ENCODE peak calls at places on chromosomes 7 and 10, in ten cellular contexts. E is CD8-positive, alpha-beta memory T cell; J is lower leg skin; A is fibroblast of the aortic adventitia; V is T-helper 1 cell; I is brain microvascular endothelial cell; H is iPS-NIHi11; P is T-helper 9 cell; L is NCI-H1092; M is neural crest cell. K is an unnamed sample.

GRCh38 chr7:87339373-87339897 is 6.0 kb upstream of the CROT start:
- DNase-seq in E (no peak), J (no peak), A (no peak), V (no peak), I (no peak), H (no peak), P (no peak), L (no peak), M (no peak), K (peak)

GRCh38 chr10:75238182-75239180 is 2.7 kb upstream of the COMTD1 start:
- DNase-seq in E (no peak), J (no peak), A (no peak), V (no peak), I (no peak), H (peak), P (no peak), L (no peak), M (no peak), K (no peak)

GRCh38 chr7:80624763-80625162 is 13.7 kb upstream of the CD36 start:
- DNase-seq in E (no peak), J (no peak), A (no peak), V (no peak), I (no peak), H (no peak), P (no peak), L (no peak), M (no peak), K (no peak)

GRCh38 chr10:63421591-63421990 is 44.2 kb downstream of the JMJD1C start:
- DNase-seq in E (peak), J (no peak), A (no peak), V (no peak), I (no peak), H (no peak), P (no peak), L (no peak), M (no peak), K (peak)

GRCh38 chr10:125141860-125142484 is 18.4 kb downstream of the CTBP2 start:
- DNase-seq in E (no peak), J (no peak), A (no peak), V (no peak), I (no peak), H (no peak), P (no peak), L (no peak), M (no peak), K (no peak)

GRCh38 chr7:99407849-99408346 is 499 bp downstream of the PDAP1 start:
- DNase-seq in E (no peak), J (peak), A (peak), V (peak), I (peak), H (no peak), P (peak), L (no peak), M (no peak), K (no peak)

GRCh38 chr7:55065079-55065478 is 46.3 kb downstream of the EGFR start:
- DNase-seq in E (no peak), J (peak), A (peak), V (no peak), I (peak), H (no peak), P (no peak), L (no peak), M (no peak), K (peak)

GRCh38 chr10:3995302-3996210 is 210.5 kb upstream of the KLF6 start:
- DNase-seq in E (no peak), J (no peak), A (peak), V (no peak), I (peak), H (no peak), P (no peak), L (no peak), M (no peak), K (no peak)

GRCh38 chr7:100686822-100687211 is 7.2 kb downstream of the GIGYF1 start:
- DNase-seq in E (no peak), J (no peak), A (no peak), V (no peak), I (no peak), H (no peak), P (no peak), L (no peak), M (no peak), K (no peak)

GRCh38 chr10:43809211-43809930 is 160.7 kb upstream of the ZNF32 start:
- DNase-seq in E (no peak), J (no peak), A (peak), V (no peak), I (peak), H (no peak), P (no peak), L (no peak), M (no peak), K (no peak)

GRCh38 chr7:147879116-147879750 is 711.3 kb upstream of the C7orf33 start:
- DNase-seq in E (no peak), J (no peak), A (no peak), V (no peak), I (no peak), H (no peak), P (no peak), L (no peak), M (no peak), K (peak)

GRCh38 chr7:124033093-124033806 is 383 bp upstream of the TMEM229A start:
- DNase-seq in E (no peak), J (no peak), A (peak), V (no peak), I (no peak), H (peak), P (no peak), L (no peak), M (peak), K (no peak)

GRCh38 chr10:3532644-3533043 is 252.4 kb downstream of the KLF6 start:
- DNase-seq in E (no peak), J (no peak), A (no peak), V (no peak), I (no peak), H (no peak), P (no peak), L (no peak), M (no peak), K (peak)

GRCh38 chr10:35336921-35337741 is 822 bp downstream of the CCNY start:
- DNase-seq in E (peak), J (no peak), A (no peak), V (peak), I (no peak), H (peak), P (peak), L (no peak), M (peak), K (no peak)

GRCh38 chr7:139798221-139798620 is 20.4 kb upstream of the HIPK2 start:
- DNase-seq in E (no peak), J (no peak), A (no peak), V (no peak), I (no peak), H (no peak), P (no peak), L (no peak), M (no peak), K (no peak)

GRCh38 chr10:32317795-32318194 is 29.2 kb downstream of the EPC1 start:
- DNase-seq in E (peak), J (no peak), A (no peak), V (no peak), I (no peak), H (no peak), P (no peak), L (no peak), M (no peak), K (no peak)

GRCh38 chr10:132098539-132099421 is 33.0 kb downstream of the JAKMIP3 start:
- DNase-seq in E (no peak), J (no peak), A (no peak), V (no peak), I (no peak), H (no peak), P (no peak), L (no peak), M (no peak), K (no peak)

GRCh38 chr10:124578231-124579002 is 116.8 kb downstream of the LHPP start:
- DNase-seq in E (no peak), J (no peak), A (no peak), V (no peak), I (no peak), H (no peak), P (no peak), L (no peak), M (no peak), K (no peak)

GRCh38 chr10:22321831-22322662 is 1.1 kb downstream of the BMI1 start:
- DNase-seq in E (no peak), J (peak), A (no peak), V (peak), I (no peak), H (peak), P (no peak), L (no peak), M (no peak), K (no peak)

GRCh38 chr10:48509061-48509772 is 95.7 kb downstream of the ARHGAP22 start:
- DNase-seq in E (no peak), J (no peak), A (no peak), V (no peak), I (no peak), H (no peak), P (no peak), L (no peak), M (no peak), K (no peak)

GRCh38 chr10:108180883-108181282 is 1016.4 kb upstream of the SORCS1 start:
- DNase-seq in E (no peak), J (no peak), A (no peak), V (no peak), I (no peak), H (no peak), P (no peak), L (no peak), M (no peak), K (no peak)

GRCh38 chr10:79403441-79404230 is 41.8 kb downstream of the ZCCHC24 start:
- DNase-seq in E (no peak), J (no peak), A (peak), V (no peak), I (no peak), H (peak), P (no peak), L (no peak), M (peak), K (no peak)

GRCh38 chr7:44581907-44582603 is at the start of gene TMED4:
- DNase-seq in E (peak), J (peak), A (peak), V (peak), I (peak), H (peak), P (peak), L (peak), M (peak), K (peak)

GRCh38 chr7:2109936-2110585 is 122.7 kb downstream of the MAD1L1 start:
- DNase-seq in E (no peak), J (no peak), A (peak), V (no peak), I (peak), H (no peak), P (no peak), L (no peak), M (no peak), K (peak)

GRCh38 chr7:149832332-149833041 is 5.7 kb upstream of the ZNF862 start:
- DNase-seq in E (no peak), J (no peak), A (no peak), V (no peak), I (no peak), H (no peak), P (no peak), L (no peak), M (no peak), K (no peak)

GRCh38 chr10:24313233-24313632 is 104.3 kb downstream of the KIAA1217 start:
- DNase-seq in E (no peak), J (no peak), A (no peak), V (no peak), I (no peak), H (no peak), P (no peak), L (no peak), M (no peak), K (no peak)

GRCh38 chr7:41097501-41097900 is 605.4 kb downstream of the INHBA start:
- DNase-seq in E (no peak), J (no peak), A (peak), V (no peak), I (peak), H (no peak), P (no peak), L (no peak), M (no peak), K (no peak)